ENCODE peak calls at places on chromosomes 2 and 18, in five cellular contexts. Q is RWPE1, H is fibroblast of pulmonary artery, W is HFFc6, T is spleen. C is an unnamed sample.

GRCh38 chr2:105712981-105713596 is 31.6 kb upstream of the NCK2 start:
- DNase-seq in Q (peak; percentile 74), H (peak; percentile 45), W (peak; percentile 5), T (no peak), C (no peak)

GRCh38 chr18:69265661-69266060 is 135.0 kb upstream of the DOK6 start:
- DNase-seq in Q (no peak), H (peak; percentile 68), W (no peak), T (no peak), C (no peak)

GRCh38 chr18:56248613-56249235 is 389.7 kb downstream of the TXNL1 start:
- DNase-seq in Q (no peak), H (no peak), W (no peak), T (no peak), C (no peak)

GRCh38 chr2:127721311-127721977 is 20.1 kb downstream of the SFT2D3 start:
- DNase-seq in Q (no peak), H (no peak), W (peak; percentile 81), T (no peak), C (no peak)

GRCh38 chr2:75606851-75607798 is 39.5 kb upstream of the MRPL19 start:
- DNase-seq in Q (no peak), H (peak; percentile 20), W (peak; percentile 75), T (no peak), C (no peak)

GRCh38 chr18:48032876-48033769 is 102.7 kb upstream of the SMAD2 start:
- DNase-seq in Q (no peak), H (peak; percentile 35), W (peak; percentile 51), T (peak; percentile 40), C (peak; percentile 35)

GRCh38 chr2:224395646-224396390 is 6.1 kb downstream of the FAM124B start:
- DNase-seq in Q (no peak), H (no peak), W (no peak), T (no peak), C (no peak)

GRCh38 chr2:158973111-158973510 is 4.7 kb downstream of the TANC1 start:
- DNase-seq in Q (peak; percentile 74), H (no peak), W (no peak), T (no peak), C (no peak)

GRCh38 chr2:232276739-232277313 is 101.7 kb upstream of the ALPP start:
- DNase-seq in Q (no peak), H (no peak), W (no peak), T (no peak), C (no peak)

GRCh38 chr2:23563673-23564617 is 179.0 kb downstream of the KLHL29 start:
- DNase-seq in Q (peak; percentile 56), H (peak; percentile 20), W (peak; percentile 29), T (no peak), C (peak; percentile 85)

GRCh38 chr2:189511210-189511609 is 69.4 kb downstream of the SLC40A1 start:
- DNase-seq in Q (no peak), H (no peak), W (no peak), T (no peak), C (no peak)

GRCh38 chr2:15583831-15584230 is 7.8 kb upstream of the DDX1 start:
- DNase-seq in Q (no peak), H (no peak), W (no peak), T (no peak), C (no peak)

GRCh38 chr2:68500649-68501048 is 33.3 kb downstream of the APLF start:
- DNase-seq in Q (no peak), H (no peak), W (no peak), T (no peak), C (no peak)

GRCh38 chr2:75592028-75592427 is 31.3 kb upstream of the EVA1A start:
- DNase-seq in Q (peak; percentile 79), H (peak; percentile 32), W (peak; percentile 93), T (no peak), C (no peak)

GRCh38 chr18:35939166-35939565 is 33.3 kb upstream of the RMP24 start:
- DNase-seq in Q (no peak), H (peak; percentile 9), W (no peak), T (no peak), C (no peak)

GRCh38 chr18:44729631-44730101 is 49.0 kb downstream of the SETBP1 start:
- DNase-seq in Q (no peak), H (peak; percentile 33), W (peak; percentile 66), T (peak; percentile 78), C (no peak)

GRCh38 chr2:233351423-233351822 is 2.9 kb upstream of the DGKD start:
- DNase-seq in Q (peak; percentile 17), H (no peak), W (no peak), T (no peak), C (no peak)

GRCh38 chr18:13374468-13375301 is 156.1 kb downstream of the LDLRAD4 start:
- DNase-seq in Q (no peak), H (peak; percentile 59), W (no peak), T (no peak), C (no peak)

GRCh38 chr2:216849987-216850386 is 9.9 kb downstream of the TNP1 start:
- DNase-seq in Q (peak; percentile 51), H (peak; percentile 2), W (no peak), T (no peak), C (no peak)

GRCh38 chr2:166092889-166093288 is 34.9 kb downstream of the SCN1A start:
- DNase-seq in Q (peak; percentile 2), H (peak; percentile 68), W (no peak), T (no peak), C (no peak)

GRCh38 chr2:168130302-168130701 is 117.1 kb downstream of the STK39 start:
- DNase-seq in Q (no peak), H (no peak), W (no peak), T (no peak), C (no peak)

GRCh38 chr2:152166633-152167032 is 8.9 kb downstream of the STAM2 start:
- DNase-seq in Q (no peak), H (peak; percentile 33), W (peak; percentile 47), T (no peak), C (no peak)

GRCh38 chr18:48735070-48735676 is 196.3 kb downstream of the CTIF start:
- DNase-seq in Q (peak; percentile 15), H (no peak), W (peak; percentile 12), T (no peak), C (no peak)

GRCh38 chr18:29157057-29157780 is 980.3 kb upstream of the CDH2 start:
- DNase-seq in Q (no peak), H (no peak), W (peak; percentile 32), T (no peak), C (no peak)

GRCh38 chr2:241274127-241274526 is 41.3 kb downstream of the HDLBP start:
- DNase-seq in Q (no peak), H (no peak), W (no peak), T (no peak), C (no peak)

GRCh38 chr2:224816816-224817215 is 100.7 kb upstream of the CCDC195 start:
- DNase-seq in Q (peak; percentile 68), H (peak; percentile 83), W (peak; percentile 83), T (no peak), C (no peak)

GRCh38 chr2:191327484-191327883 is 82.3 kb downstream of the MYO1B start:
- DNase-seq in Q (no peak), H (no peak), W (no peak), T (no peak), C (no peak)

GRCh38 chr2:116510117-116510671 is 1304.3 kb upstream of the DDX18 start:
- DNase-seq in Q (peak; percentile 4), H (peak; percentile 3), W (no peak), T (no peak), C (no peak)

GRCh38 chr2:197145471-197146056 is 165.0 kb downstream of the ANKRD44 start:
- DNase-seq in Q (no peak), H (no peak), W (no peak), T (peak; percentile 81), C (no peak)

GRCh38 chr18:5237083-5237722 is 40.1 kb upstream of the AKAIN1 start:
- DNase-seq in Q (peak; percentile 30), H (peak; percentile 13), W (no peak), T (peak; percentile 78), C (no peak)

GRCh38 chr2:121066526-121066925 is 218.5 kb downstream of the TFCP2L1 start:
- DNase-seq in Q (no peak), H (no peak), W (no peak), T (no peak), C (no peak)

GRCh38 chr2:149449017-149449416 is 118.6 kb downstream of the LYPD6 start:
- DNase-seq in Q (no peak), H (no peak), W (no peak), T (no peak), C (no peak)
- TF ChIP-seq CTCF in Q (no peak), H (no peak), W (no peak), T (no peak), C (no peak)

DNA sequence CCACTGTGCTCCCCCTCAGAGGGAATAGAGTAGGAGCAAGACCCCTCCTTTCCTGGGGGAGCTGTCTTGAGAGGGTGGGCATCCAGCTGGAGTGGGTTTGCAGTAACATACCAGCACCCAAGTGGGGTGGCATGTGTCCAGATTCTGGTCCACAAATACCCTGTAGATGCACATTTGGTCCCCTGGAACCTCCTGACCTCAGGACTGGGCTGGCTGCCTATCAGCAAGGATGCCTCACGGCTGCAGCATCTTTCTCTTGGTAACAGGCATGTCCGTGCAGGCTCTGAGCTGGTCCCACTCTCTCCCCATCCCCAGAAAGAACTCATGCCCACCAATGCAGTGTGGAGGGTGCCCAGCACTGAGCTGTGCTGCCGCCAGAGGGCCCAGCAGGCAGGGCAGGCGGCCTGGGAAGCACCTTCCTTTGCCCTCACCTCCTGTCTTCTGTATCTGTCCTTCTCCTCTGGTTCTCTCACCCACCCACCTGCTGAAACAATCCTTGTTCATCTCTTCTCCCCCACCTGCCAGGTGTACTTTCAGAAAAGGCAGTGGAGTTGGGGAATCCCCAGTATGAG is 47.4 kb downstream of the ITGB1BP1 start:
- DNase-seq in Q (no peak), H (no peak), W (no peak), T (no peak), C (no peak)
- TF ChIP-seq CTCF in Q (no peak), H (no peak), W (no peak), T (no peak), C (no peak)

DNA sequence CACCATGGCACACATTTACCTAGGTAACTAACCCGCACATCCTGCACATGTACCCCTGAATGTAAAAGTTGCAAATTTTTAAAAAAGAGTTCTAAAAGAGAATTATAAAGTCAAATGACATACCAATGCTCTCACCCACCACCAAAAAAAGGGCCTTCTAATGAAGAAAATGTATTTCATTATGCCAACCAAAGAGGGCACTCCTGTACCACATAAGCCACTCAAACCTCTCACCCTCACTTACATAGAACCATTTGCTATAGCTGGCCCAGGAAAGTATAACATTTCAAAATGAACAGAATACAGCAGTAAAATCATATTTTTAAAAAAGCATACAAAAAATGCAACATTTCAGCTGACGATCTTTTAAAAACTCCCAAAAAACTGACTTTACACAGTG is 241.5 kb upstream of the PKDCC start:
- DNase-seq in Q (no peak), H (no peak), W (no peak), T (no peak), C (no peak)
- TF ChIP-seq CTCF in Q (no peak), H (no peak), W (no peak), T (no peak), C (no peak)

DNA sequence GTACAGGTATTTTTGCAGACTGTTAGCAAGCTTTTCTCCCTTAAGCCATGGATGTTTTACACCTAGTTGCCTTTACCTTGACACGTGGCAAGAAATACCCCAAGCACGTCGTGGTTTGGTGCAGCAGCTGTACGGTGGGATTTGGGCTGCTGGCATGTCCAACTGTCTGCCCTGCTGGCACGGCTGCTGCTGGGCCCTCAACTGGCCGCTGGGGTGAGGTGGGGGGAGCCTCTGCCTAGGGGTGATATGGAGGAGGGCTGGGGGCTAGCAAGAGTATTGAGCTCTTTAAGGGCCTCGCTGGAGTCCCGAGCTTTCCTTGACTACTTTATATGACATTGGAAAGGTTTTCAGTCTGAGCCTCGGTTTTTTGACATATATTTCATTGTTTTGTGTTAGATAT is 41.6 kb downstream of the LPIN1 start:
- DNase-seq in Q (no peak), H (no peak), W (no peak), T (no peak), C (no peak)
- TF ChIP-seq CTCF in Q (no peak), H (no peak), W (no peak), T (no peak), C (no peak)

C was measured in tibial artery.